ENCODE peak calls at places on chromosomes 13 and 19, in ten cellular contexts. V is psoas muscle; D is epithelial cell of esophagus; A is EL; Z is stimulated activated CD4-positive, alpha-beta T cell treated with anti-CD3 and anti-CD28 coated beads, Interleukin-4, amount 100 ng/mL, for 48 hours; P is PC-9; W is HEK293T; T is uterus; K is mesendoderm; R is upper lobe of left lung. Q is an unnamed sample.

GRCh38 chr13:61850794-61851193 is 435.1 kb upstream of the PCDH20 start:
- DNase-seq in V (no peak), D (no peak), A (no peak), Z (no peak), P (no peak), W (no peak), T (no peak), K (no peak), R (no peak), Q (no peak)

GRCh38 chr13:34044041-34044440 is 226.1 kb downstream of the RFC3 start:
- DNase-seq in V (no peak), D (peak; percentile 33), A (peak; percentile 79), Z (no peak), P (peak; percentile 63), W (no peak), T (no peak), K (peak; percentile 69), R (no peak), Q (no peak)

GRCh38 chr19:10364644-10365043 is 15.7 kb downstream of the TYK2 start:
- DNase-seq in V (no peak), D (no peak), A (no peak), Z (no peak), P (no peak), W (no peak), T (no peak), K (no peak), R (no peak), Q (no peak)

GRCh38 chr13:97310809-97311436 is 88.8 kb downstream of the MBNL2 start:
- DNase-seq in V (no peak), D (no peak), A (no peak), Z (no peak), P (no peak), W (no peak), T (no peak), K (peak; percentile 25), R (no peak), Q (no peak)

GRCh38 chr19:38592940-38593339 is 24.8 kb downstream of the MAP4K1 start:
- DNase-seq in V (no peak), D (no peak), A (no peak), Z (no peak), P (no peak), W (no peak), T (no peak), K (peak; percentile 27), R (no peak), Q (no peak)

GRCh38 chr19:32914879-32915278 is 45.3 kb upstream of the SLC7A9 start:
- DNase-seq in V (no peak), D (peak; percentile 8), A (no peak), Z (no peak), P (no peak), W (no peak), T (no peak), K (no peak), R (no peak), Q (no peak)

GRCh38 chr13:91280806-91281205 is 66.7 kb upstream of the MIR17HG start:
- DNase-seq in V (no peak), D (peak; percentile 15), A (peak; percentile 3), Z (no peak), P (no peak), W (no peak), T (no peak), K (no peak), R (no peak), Q (no peak)

GRCh38 chr13:44668707-44669106 is 92.6 kb upstream of the TSC22D1 start:
- DNase-seq in V (no peak), D (peak; percentile 33), A (peak; percentile 66), Z (no peak), P (peak; percentile 64), W (no peak), T (no peak), K (no peak), R (no peak), Q (no peak)

GRCh38 chr19:40453151-40453735 is 9.1 kb upstream of the SERTAD3 start:
- DNase-seq in V (no peak), D (peak; percentile 59), A (no peak), Z (no peak), P (no peak), W (no peak), T (no peak), K (no peak), R (no peak), Q (no peak)

GRCh38 chr13:50174630-50175029 is 159.4 kb downstream of the KCNRG start:
- DNase-seq in V (no peak), D (no peak), A (no peak), Z (no peak), P (no peak), W (no peak), T (no peak), K (no peak), R (no peak), Q (no peak)

GRCh38 chr19:7699003-7699402 is 2.9 kb downstream of the FCER2 start:
- DNase-seq in V (no peak), D (no peak), A (no peak), Z (no peak), P (no peak), W (no peak), T (no peak), K (no peak), R (no peak), Q (no peak)

GRCh38 chr13:94315188-94315587 is 164.3 kb downstream of the DCT start:
- DNase-seq in V (no peak), D (no peak), A (no peak), Z (no peak), P (no peak), W (no peak), T (no peak), K (no peak), R (no peak), Q (no peak)

GRCh38 chr19:45074744-45075143 is 1.5 kb downstream of the ZNF296 start:
- DNase-seq in V (no peak), D (no peak), A (no peak), Z (no peak), P (no peak), W (no peak), T (no peak), K (peak; percentile 62), R (no peak), Q (no peak)

GRCh38 chr19:48756686-48757085 is 1.4 kb downstream of the FGF21 start:
- DNase-seq in V (no peak), D (no peak), A (no peak), Z (no peak), P (no peak), W (no peak), T (no peak), K (no peak), R (no peak), Q (no peak)

GRCh38 chr13:32284927-32285632 is 30.1 kb downstream of the ZAR1L start:
- DNase-seq in V (no peak), D (peak; percentile 66), A (peak; percentile 80), Z (no peak), P (no peak), W (no peak), T (peak; percentile 58), K (peak; percentile 9), R (no peak), Q (no peak)

GRCh38 chr19:36973021-36973843 is 57.1 kb downstream of the ZNF568 start:
- DNase-seq in V (peak; percentile 84), D (peak; percentile 81), A (peak; percentile 82), Z (peak; percentile 76), P (no peak), W (no peak), T (peak; percentile 73), K (peak; percentile 89), R (peak; percentile 71), Q (peak; percentile 93)

GRCh38 chr19:3914199-3914598 is 18.7 kb upstream of the NMRK2 start:
- DNase-seq in V (no peak), D (no peak), A (no peak), Z (no peak), P (no peak), W (no peak), T (no peak), K (peak; percentile 13), R (no peak), Q (no peak)

GRCh38 chr19:4914736-4915501 is 5.6 kb downstream of the UHRF1 start:
- DNase-seq in V (no peak), D (peak; percentile 94), A (peak; percentile 91), Z (peak; percentile 63), P (peak; percentile 91), W (no peak), T (no peak), K (peak; percentile 40), R (peak; percentile 71), Q (no peak)

GRCh38 chr13:38664920-38665319 is 22.0 kb upstream of the FREM2 start:
- DNase-seq in V (no peak), D (peak; percentile 77), A (no peak), Z (no peak), P (no peak), W (no peak), T (no peak), K (no peak), R (no peak), Q (no peak)

GRCh38 chr13:94674609-94675348 is 37.6 kb downstream of the SOX21 start:
- DNase-seq in V (no peak), D (peak; percentile 70), A (peak; percentile 37), Z (peak; percentile 34), P (no peak), W (peak; percentile 92), T (no peak), K (peak; percentile 79), R (peak; percentile 40), Q (no peak)

GRCh38 chr19:35756373-35757230 is at the start of gene HSPB6:
- DNase-seq in V (peak; percentile 85), D (no peak), A (peak; percentile 67), Z (no peak), P (no peak), W (no peak), T (peak; percentile 82), K (peak; percentile 65), R (no peak), Q (peak; percentile 83)